ENCODE peak calls at places on chromosomes 11 and 22, in six cellular contexts. J is stomach; K is psoas muscle; L is right lobe of liver; Y is A549; F is naive thymus-derived CD4-positive, alpha-beta T cell. O is an unnamed sample. For H3K4me1, the result is how much of the 10 kb centered on the place peaks cover.

GRCh38 chr22:38345782-38346181 is 28.5 kb upstream of the CSNK1E start:
- DNase-seq in J (peak), K (no peak), L (peak), Y (no peak), F (no peak), O (no peak)

GRCh38 chr11:30504468-30504867 is 81.7 kb downstream of the MPPED2 start:
- DNase-seq in J (no peak), K (no peak), L (no peak), Y (no peak), F (no peak), O (no peak)

GRCh38 chr11:46183819-46184218 is 62.6 kb upstream of the PHF21A start:
- DNase-seq in J (no peak), K (no peak), L (no peak), Y (no peak), F (no peak), O (no peak)

GRCh38 chr11:117010808-117011540 is 87.3 kb downstream of the SIK3 start:
- DNase-seq in J (no peak), K (no peak), L (no peak), Y (peak), F (no peak), O (no peak)

GRCh38 chr11:2793781-2794418 is 91.7 kb downstream of the CDKN1C start:
- DNase-seq in J (peak), K (peak), L (peak), Y (no peak), F (no peak), O (peak)

GRCh38 chr11:2205214-2205770 is 33.7 kb upstream of the TH start:
- DNase-seq in J (no peak), K (no peak), L (no peak), Y (no peak), F (no peak), O (peak)

GRCh38 chr22:37431811-37432707 is 4.8 kb upstream of the ELFN2 start:
- DNase-seq in J (no peak), K (no peak), L (no peak), Y (peak), F (no peak), O (no peak)

GRCh38 chr11:116828632-116829524 is 829 bp upstream of the APOC3 start:
- DNase-seq in J (no peak), K (no peak), L (peak), Y (no peak), F (no peak), O (no peak)

GRCh38 chr11:114377612-114378267 is 22.6 kb downstream of the C11orf71 start:
- DNase-seq in J (no peak), K (no peak), L (no peak), Y (no peak), F (no peak), O (no peak)

GRCh38 chr11:27401760-27402316 is 38.8 kb upstream of the CCDC34 start:
- DNase-seq in J (no peak), K (no peak), L (no peak), Y (no peak), F (no peak), O (no peak)

GRCh38 chr22:27212617-27213177 is 555.3 kb downstream of the MIAT start:
- DNase-seq in J (no peak), K (peak), L (no peak), Y (peak), F (no peak), O (no peak)

GRCh38 chr11:116536416-116536815 is 236.4 kb downstream of the BUD13 start:
- DNase-seq in J (peak), K (no peak), L (no peak), Y (no peak), F (no peak), O (no peak)

GRCh38 chr22:39545310-39546063 is 12.9 kb upstream of the RPS19BP1 start:
- DNase-seq in J (no peak), K (peak), L (no peak), Y (no peak), F (peak), O (peak)

GRCh38 chr22:42939941-42940653 is 74.9 kb downstream of the PACSIN2 start:
- DNase-seq in J (peak), K (no peak), L (no peak), Y (peak), F (no peak), O (peak)

GRCh38 chr22:17552737-17553136 is 10.6 kb upstream of the SLC25A18 start:
- DNase-seq in J (no peak), K (peak), L (no peak), Y (no peak), F (no peak), O (no peak)

GRCh38 chr11:3807856-3808845 is at the start of gene PGAP2:
- DNase-seq in J (peak), K (peak), L (peak), Y (peak), F (peak), O (peak)

GRCh38 chr11:20406484-20406883 is 19.0 kb downstream of the PRMT3 start:
- DNase-seq in J (no peak), K (no peak), L (no peak), Y (no peak), F (no peak), O (no peak)

GRCh38 chr11:81744336-81745116 is 989.1 kb downstream of the FAM181B start:
- DNase-seq in J (no peak), K (peak), L (peak), Y (no peak), F (no peak), O (peak)

GRCh38 chr22:35560824-35561223 is 20.2 kb downstream of the RASD2 start:
- DNase-seq in J (no peak), K (no peak), L (no peak), Y (no peak), F (no peak), O (no peak)

GRCh38 chr11:119493712-119494111 is 70.7 kb upstream of the THY1 start:
- DNase-seq in J (peak), K (no peak), L (no peak), Y (no peak), F (no peak), O (no peak)

GRCh38 chr22:29394931-29395581 is 6.7 kb upstream of the AP1B1 start:
- DNase-seq in J (peak), K (peak), L (peak), Y (peak), F (peak), O (peak)

GRCh38 chr11:70699294-70700221 is 301.2 kb downstream of the CTTN start:
- DNase-seq in J (no peak), K (peak), L (no peak), Y (no peak), F (no peak), O (no peak)

GRCh38 chr11:44275241-44275640 is 34.7 kb downstream of the ALX4 start:
- DNase-seq in J (no peak), K (no peak), L (no peak), Y (no peak), F (no peak), O (peak)

GRCh38 chr11:61353109-61354067 is 8.3 kb downstream of the CYB561A3 start:
- DNase-seq in J (no peak), K (no peak), L (peak), Y (no peak), F (no peak), O (no peak)

GRCh38 chr22:37913233-37913721 is 7.2 kb downstream of the MICALL1 start:
- DNase-seq in J (no peak), K (no peak), L (no peak), Y (no peak), F (no peak), O (no peak)

GRCh38 chr11:88359529-88359928 is 22.0 kb upstream of the CTSC start:
- DNase-seq in J (no peak), K (no peak), L (no peak), Y (no peak), F (peak), O (no peak)

GRCh38 chr11:7520011-7520942 is 6.5 kb downstream of the PPFIBP2 start:
- DNase-seq in J (no peak), K (no peak), L (no peak), Y (no peak), F (no peak), O (no peak)

GRCh38 chr22:49565516-49565855 is 262.2 kb downstream of the BRD1 start:
- DNase-seq in J (no peak), K (no peak), L (no peak), Y (no peak), F (no peak), O (no peak)

GRCh38 chr22:42680648-42681047 is 31.5 kb upstream of the CYB5R3 start:
- DNase-seq in J (no peak), K (no peak), L (no peak), Y (peak), F (no peak), O (no peak)

GRCh38 chr22:26768986-26769385 is 111.6 kb downstream of the MIAT start:
- DNase-seq in J (no peak), K (no peak), L (no peak), Y (no peak), F (no peak), O (no peak)

GRCh38 chr11:112085822-112086421 is 634 bp downstream of the TIMM8B start:
- DNase-seq in J (no peak), K (no peak), L (no peak), Y (peak), F (no peak), O (no peak)

GRCh38 chr11:102256251-102256650 is 61.0 kb upstream of the BIRC3 start:
- DNase-seq in J (no peak), K (no peak), L (no peak), Y (no peak), F (no peak), O (no peak)

GRCh38 chr11:117734596-117734995 is 62.4 kb downstream of the DSCAML1 start:
- DNase-seq in J (no peak), K (no peak), L (no peak), Y (no peak), F (no peak), O (no peak)

DNA sequence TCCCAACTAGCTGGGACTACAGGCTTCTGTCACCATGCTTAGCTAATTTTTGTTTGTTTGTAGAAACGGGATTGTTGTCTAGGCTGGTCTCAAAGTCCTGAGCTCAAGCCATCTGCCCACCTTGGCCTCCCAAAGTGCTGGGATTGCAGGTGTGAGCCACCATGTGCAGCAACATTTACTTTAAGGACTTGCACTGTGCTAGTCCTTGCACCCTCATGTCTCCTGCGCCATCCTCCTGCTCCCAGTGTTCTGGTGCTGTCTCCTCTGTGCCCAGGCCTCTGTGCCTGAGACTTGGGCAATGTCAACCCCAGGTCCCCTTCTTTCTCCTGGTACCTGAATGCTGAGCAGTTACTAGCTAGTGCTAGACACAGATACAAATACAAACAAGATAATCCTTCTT is 26.7 kb downstream of the WEE1 start:
- DNase-seq in J (no peak), K (no peak), L (peak), Y (no peak), F (no peak), O (no peak)
- H3K4me3 ChIP-seq in J (no peak), K (no peak), L (no peak), Y (no peak), F (no peak), O (no peak)

DNA sequence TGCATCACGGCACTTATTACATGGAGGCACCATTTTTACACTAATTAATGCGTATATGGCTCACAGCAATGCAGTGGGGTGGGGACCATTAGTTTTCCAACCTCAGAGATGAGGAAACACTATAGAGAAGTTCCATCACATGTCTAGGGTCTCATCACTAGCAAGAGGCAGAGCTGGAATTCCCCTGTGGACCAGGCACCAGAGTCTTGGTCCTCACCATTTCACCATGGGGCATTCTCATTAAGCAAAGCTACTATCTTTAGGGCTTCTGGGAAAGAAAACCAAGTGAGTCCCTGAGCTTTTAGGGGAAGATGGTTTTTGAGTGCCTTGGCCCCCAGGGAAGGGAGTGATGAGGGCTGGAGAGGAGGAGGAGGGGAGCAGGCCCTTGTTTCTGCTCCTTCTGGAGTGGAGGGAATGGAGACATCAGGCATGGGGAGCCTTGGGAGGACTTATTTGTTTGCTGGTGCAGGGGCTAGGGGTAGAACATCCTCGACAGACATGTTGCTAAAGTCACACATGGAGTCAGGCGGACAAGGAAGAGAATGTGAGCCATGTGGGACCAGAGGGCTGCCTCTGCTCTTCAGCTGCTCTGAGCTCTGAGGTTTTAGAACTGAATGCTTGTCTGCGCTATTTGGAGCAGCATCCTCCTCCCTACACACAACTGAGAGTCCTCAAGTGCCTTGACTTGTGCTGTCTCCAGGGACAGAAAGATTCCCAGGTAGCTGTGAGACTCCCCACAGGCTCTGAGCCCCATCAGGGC is 40.3 kb upstream of the ZBED5 start:
- DNase-seq in J (no peak), K (no peak), L (no peak), Y (no peak), F (no peak), O (no peak)
- H3K27ac ChIP-seq in J (peak), K (peak), L (no peak), Y (peak), F (no peak), O (no peak)

DNA sequence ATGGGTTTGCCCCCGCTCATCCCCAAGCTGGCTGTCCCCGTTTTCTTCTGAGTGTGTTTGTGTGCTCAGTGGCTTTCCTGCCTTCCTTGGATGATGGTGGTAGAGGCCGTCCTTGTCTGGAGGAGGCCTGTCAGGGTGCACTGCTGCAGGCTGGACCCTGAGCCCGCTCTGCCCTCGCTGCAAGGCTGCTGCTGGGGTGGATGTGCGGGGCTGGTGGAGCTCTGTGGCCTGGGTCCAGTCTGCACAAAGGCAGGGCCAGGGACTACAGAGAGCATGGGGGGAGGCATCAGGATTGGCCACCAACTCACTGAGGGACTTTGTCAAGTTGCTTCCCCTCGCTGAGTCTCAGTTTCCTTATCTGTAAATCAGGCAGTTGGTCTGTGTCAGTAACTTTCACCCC is 275.0 kb downstream of the KIRREL3 start:
- DNase-seq in J (no peak), K (no peak), L (no peak), Y (no peak), F (no peak), O (no peak)
- H3K4me1 ChIP-seq in J (under half), K (under half), L (under half), Y (under half), F (under half), O (under half)

GRCh38 chr11:36376315-36376887 is 80.3 kb downstream of the PRR5L start:
- DNase-seq in J (peak), K (no peak), L (peak), Y (no peak), F (no peak), O (peak)
- H3K4me3 ChIP-seq in J (peak), K (peak), L (peak), Y (peak), F (peak), O (peak)

DNA sequence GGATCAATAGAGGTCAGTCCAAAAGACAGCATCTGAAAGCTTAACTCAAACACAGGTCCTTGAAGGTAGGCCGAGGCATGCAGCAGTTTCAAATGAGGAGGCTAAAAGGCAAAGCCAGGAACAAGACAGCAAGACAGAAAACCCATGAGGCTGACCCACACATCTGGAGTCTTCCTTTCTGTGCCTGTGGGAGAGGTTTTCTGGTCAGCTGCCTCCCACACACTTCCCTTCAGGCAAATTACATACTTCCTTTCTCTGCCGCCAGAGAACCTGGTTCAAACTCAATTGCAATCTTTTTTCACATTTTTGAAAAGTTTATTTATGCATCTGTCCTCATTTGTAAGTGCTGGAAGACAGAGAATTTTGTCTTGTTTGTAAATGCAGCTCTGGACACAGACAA is 29.8 kb upstream of the CRTAM start:
- DNase-seq in J (no peak), K (no peak), L (no peak), Y (no peak), F (no peak), O (no peak)
- H3K27ac ChIP-seq in J (peak), K (peak), L (peak), Y (no peak), F (no peak), O (no peak)

GRCh38 chr22:19420321-19420720 is 11.2 kb downstream of the HIRA start:
- DNase-seq in J (no peak), K (no peak), L (no peak), Y (no peak), F (no peak), O (no peak)

GRCh38 chr22:19419086-19419463 is 12.5 kb downstream of the HIRA start:
- DNase-seq in J (no peak), K (no peak), L (no peak), Y (no peak), F (no peak), O (no peak)

GRCh38 chr22:19422440-19423301 is 8.9 kb downstream of the HIRA start:
- DNase-seq in J (no peak), K (no peak), L (no peak), Y (no peak), F (no peak), O (no peak)

GRCh38 chr22:19419464-19420178 is 11.9 kb downstream of the HIRA start:
- DNase-seq in J (no peak), K (no peak), L (no peak), Y (no peak), F (peak), O (no peak)

DNA sequence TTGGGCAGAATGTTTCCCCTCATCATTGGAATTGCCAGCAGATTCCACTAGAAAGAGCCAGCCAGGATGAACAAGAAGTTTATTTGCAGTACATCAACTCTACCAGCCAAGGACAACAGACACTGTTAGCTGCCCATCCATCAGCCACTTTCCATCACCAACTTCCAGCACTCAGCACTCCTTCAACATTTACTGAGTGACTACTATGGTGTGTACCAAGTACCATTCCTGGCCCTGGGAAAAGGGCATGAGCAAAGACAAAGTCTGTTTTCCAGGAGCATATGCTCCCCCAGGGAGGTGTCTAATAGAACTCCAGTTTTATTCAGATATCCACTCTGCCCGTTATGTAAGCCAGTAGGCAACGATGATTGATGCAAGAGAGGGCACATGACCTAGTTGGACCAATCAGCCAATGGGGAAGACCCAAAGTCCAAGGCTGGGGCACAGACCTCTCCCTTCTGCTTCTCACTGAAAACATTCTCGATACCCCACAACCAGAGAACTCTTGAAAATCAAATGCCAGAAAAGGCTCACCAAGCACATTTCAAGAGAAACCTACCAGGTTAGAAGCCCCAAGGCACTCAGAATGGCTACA is 7.5 kb downstream of the HIRA start:
- DNase-seq in J (no peak), K (no peak), L (no peak), Y (no peak), F (no peak), O (no peak)
- H3K4me1 ChIP-seq in J (under half), K (under half), L (under half), Y (under half), F (under half), O (under half)

DNA sequence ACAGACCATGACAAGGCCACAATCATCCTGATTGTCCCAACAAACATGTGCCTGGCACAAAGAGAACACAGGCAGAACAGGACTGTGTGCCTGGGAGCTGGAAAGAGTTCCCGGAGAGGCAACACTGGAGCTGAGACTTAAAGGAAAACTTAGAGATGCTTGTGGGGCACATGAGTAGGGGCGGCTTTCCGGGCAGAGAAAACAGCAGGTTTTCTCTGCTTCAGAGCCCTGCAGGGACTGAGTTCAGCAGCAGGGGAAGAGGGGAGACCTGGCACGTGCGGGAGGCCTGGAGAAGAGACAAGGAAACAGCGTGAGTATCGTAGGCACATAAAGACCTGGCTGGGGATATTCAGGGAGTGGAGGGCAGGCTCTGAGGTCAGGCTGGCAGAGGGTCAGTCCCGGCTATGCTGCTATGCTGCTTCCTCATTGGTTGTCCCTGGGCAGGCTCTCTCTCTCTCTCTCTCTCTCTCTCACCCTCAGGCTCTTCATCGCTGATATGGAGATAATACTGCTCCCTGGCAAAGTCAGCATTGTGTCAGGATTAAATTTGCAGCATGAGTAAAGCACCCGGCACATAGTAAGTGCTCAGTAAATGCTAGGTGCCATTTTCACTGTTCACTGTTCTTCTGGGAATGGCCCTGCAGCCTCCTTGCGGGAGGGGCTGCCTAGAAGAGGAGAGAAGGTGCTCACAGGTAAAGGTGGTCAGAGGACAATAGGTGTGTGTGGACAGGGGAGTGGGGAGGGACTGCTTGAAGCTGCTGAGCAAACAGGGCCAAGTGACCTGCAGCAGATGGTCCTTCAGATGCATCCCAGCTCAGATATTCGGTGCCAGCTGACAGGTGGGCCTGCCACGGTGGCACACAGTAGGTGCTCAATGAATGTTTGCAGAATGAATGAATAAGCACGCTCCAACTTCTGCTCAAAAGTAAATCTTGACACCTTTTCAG is 2.0 kb downstream of the KIAA0930 start:
- DNase-seq in J (no peak), K (no peak), L (no peak), Y (no peak), F (no peak), O (no peak)
- H3K4me3 ChIP-seq in J (no peak), K (no peak), L (no peak), Y (no peak), F (no peak), O (no peak)